ENCODE peak calls at places on chromosome 2, in seven cellular contexts. One of them, this sample, is unnamed.

GRCh38 chr2:182915369-182916326 is 49.2 kb upstream of the FRZB start:
- DNase-seq in neural crest cell: no peak
- DNase-seq in A673: peak
- DNase-seq in stimulated activated CD4-positive, alpha-beta T cell treated with anti-CD3 and anti-CD28 coated beads, TNF-alpha, amount 100 ng/mL, for 24 hours: no peak
- DNase-seq in COLO829: peak
- DNase-seq in RWPE1: peak
- DNase-seq in MM.1S: no peak
- DNase-seq in this sample: peak

GRCh38 chr2:2568411-2568810 is 237.3 kb upstream of the MYT1L start:
- DNase-seq in neural crest cell: no peak
- DNase-seq in A673: no peak
- DNase-seq in stimulated activated CD4-positive, alpha-beta T cell treated with anti-CD3 and anti-CD28 coated beads, TNF-alpha, amount 100 ng/mL, for 24 hours: no peak
- DNase-seq in COLO829: no peak
- DNase-seq in RWPE1: no peak
- DNase-seq in MM.1S: no peak
- DNase-seq in this sample: no peak

GRCh38 chr2:168231609-168232241 is 15.7 kb downstream of the STK39 start:
- DNase-seq in neural crest cell: no peak
- DNase-seq in A673: no peak
- DNase-seq in stimulated activated CD4-positive, alpha-beta T cell treated with anti-CD3 and anti-CD28 coated beads, TNF-alpha, amount 100 ng/mL, for 24 hours: no peak
- DNase-seq in COLO829: no peak
- DNase-seq in RWPE1: no peak
- DNase-seq in MM.1S: no peak
- DNase-seq in this sample: no peak

GRCh38 chr2:216131175-216131926 is 22.2 kb downstream of the XRCC5 start:
- DNase-seq in neural crest cell: no peak
- DNase-seq in A673: no peak
- DNase-seq in stimulated activated CD4-positive, alpha-beta T cell treated with anti-CD3 and anti-CD28 coated beads, TNF-alpha, amount 100 ng/mL, for 24 hours: no peak
- DNase-seq in COLO829: no peak
- DNase-seq in RWPE1: no peak
- DNase-seq in MM.1S: no peak
- DNase-seq in this sample: no peak

GRCh38 chr2:40101076-40101688 is 322.1 kb upstream of the THUMPD2 start:
- DNase-seq in neural crest cell: no peak
- DNase-seq in A673: no peak
- DNase-seq in stimulated activated CD4-positive, alpha-beta T cell treated with anti-CD3 and anti-CD28 coated beads, TNF-alpha, amount 100 ng/mL, for 24 hours: no peak
- DNase-seq in COLO829: no peak
- DNase-seq in RWPE1: no peak
- DNase-seq in MM.1S: peak
- DNase-seq in this sample: no peak

GRCh38 chr2:98839292-98839691 is 96.7 kb downstream of the CRACDL start:
- DNase-seq in neural crest cell: no peak
- DNase-seq in A673: no peak
- DNase-seq in stimulated activated CD4-positive, alpha-beta T cell treated with anti-CD3 and anti-CD28 coated beads, TNF-alpha, amount 100 ng/mL, for 24 hours: no peak
- DNase-seq in COLO829: no peak
- DNase-seq in RWPE1: no peak
- DNase-seq in MM.1S: no peak
- DNase-seq in this sample: no peak

GRCh38 chr2:193461431-193461946 is 1266.8 kb upstream of the TMEFF2 start:
- DNase-seq in neural crest cell: no peak
- DNase-seq in A673: no peak
- DNase-seq in stimulated activated CD4-positive, alpha-beta T cell treated with anti-CD3 and anti-CD28 coated beads, TNF-alpha, amount 100 ng/mL, for 24 hours: no peak
- DNase-seq in COLO829: no peak
- DNase-seq in RWPE1: peak
- DNase-seq in MM.1S: no peak
- DNase-seq in this sample: no peak

GRCh38 chr2:42196403-42197267 is 27.5 kb downstream of the EML4 start:
- DNase-seq in neural crest cell: no peak
- DNase-seq in A673: peak
- DNase-seq in stimulated activated CD4-positive, alpha-beta T cell treated with anti-CD3 and anti-CD28 coated beads, TNF-alpha, amount 100 ng/mL, for 24 hours: no peak
- DNase-seq in COLO829: peak
- DNase-seq in RWPE1: no peak
- DNase-seq in MM.1S: peak
- DNase-seq in this sample: no peak

GRCh38 chr2:134911386-134911785 is 7.2 kb upstream of the CCNT2 start:
- DNase-seq in neural crest cell: no peak
- DNase-seq in A673: no peak
- DNase-seq in stimulated activated CD4-positive, alpha-beta T cell treated with anti-CD3 and anti-CD28 coated beads, TNF-alpha, amount 100 ng/mL, for 24 hours: no peak
- DNase-seq in COLO829: no peak
- DNase-seq in RWPE1: no peak
- DNase-seq in MM.1S: no peak
- DNase-seq in this sample: no peak

GRCh38 chr2:183035298-183035953 is 2.8 kb downstream of the NCKAP1 start:
- DNase-seq in neural crest cell: no peak
- DNase-seq in A673: peak
- DNase-seq in stimulated activated CD4-positive, alpha-beta T cell treated with anti-CD3 and anti-CD28 coated beads, TNF-alpha, amount 100 ng/mL, for 24 hours: no peak
- DNase-seq in COLO829: no peak
- DNase-seq in RWPE1: no peak
- DNase-seq in MM.1S: no peak
- DNase-seq in this sample: peak

GRCh38 chr2:241722896-241723454 is 11.5 kb upstream of the D2HGDH start:
- DNase-seq in neural crest cell: no peak
- DNase-seq in A673: no peak
- DNase-seq in stimulated activated CD4-positive, alpha-beta T cell treated with anti-CD3 and anti-CD28 coated beads, TNF-alpha, amount 100 ng/mL, for 24 hours: no peak
- DNase-seq in COLO829: no peak
- DNase-seq in RWPE1: no peak
- DNase-seq in MM.1S: no peak
- DNase-seq in this sample: no peak

GRCh38 chr2:213285404-213285803 is 1.1 kb downstream of the SPAG16 start:
- DNase-seq in neural crest cell: no peak
- DNase-seq in A673: no peak
- DNase-seq in stimulated activated CD4-positive, alpha-beta T cell treated with anti-CD3 and anti-CD28 coated beads, TNF-alpha, amount 100 ng/mL, for 24 hours: no peak
- DNase-seq in COLO829: no peak
- DNase-seq in RWPE1: peak
- DNase-seq in MM.1S: no peak
- DNase-seq in this sample: no peak

GRCh38 chr2:174158003-174158402 is 90.3 kb downstream of the OLA1 start:
- DNase-seq in neural crest cell: peak
- DNase-seq in A673: peak
- DNase-seq in stimulated activated CD4-positive, alpha-beta T cell treated with anti-CD3 and anti-CD28 coated beads, TNF-alpha, amount 100 ng/mL, for 24 hours: peak
- DNase-seq in COLO829: peak
- DNase-seq in RWPE1: peak
- DNase-seq in MM.1S: peak
- DNase-seq in this sample: no peak

GRCh38 chr2:201008000-201008829 is 44.8 kb upstream of the ORC2 start:
- DNase-seq in neural crest cell: no peak
- DNase-seq in A673: no peak
- DNase-seq in stimulated activated CD4-positive, alpha-beta T cell treated with anti-CD3 and anti-CD28 coated beads, TNF-alpha, amount 100 ng/mL, for 24 hours: no peak
- DNase-seq in COLO829: no peak
- DNase-seq in RWPE1: no peak
- DNase-seq in MM.1S: no peak
- DNase-seq in this sample: no peak

GRCh38 chr2:230457073-230457768 is 41.2 kb downstream of the SP100 start:
- DNase-seq in neural crest cell: no peak
- DNase-seq in A673: no peak
- DNase-seq in stimulated activated CD4-positive, alpha-beta T cell treated with anti-CD3 and anti-CD28 coated beads, TNF-alpha, amount 100 ng/mL, for 24 hours: no peak
- DNase-seq in COLO829: no peak
- DNase-seq in RWPE1: no peak
- DNase-seq in MM.1S: no peak
- DNase-seq in this sample: no peak

GRCh38 chr2:20438334-20439192 is 8.3 kb upstream of the RHOB start:
- DNase-seq in neural crest cell: no peak
- DNase-seq in A673: no peak
- DNase-seq in stimulated activated CD4-positive, alpha-beta T cell treated with anti-CD3 and anti-CD28 coated beads, TNF-alpha, amount 100 ng/mL, for 24 hours: no peak
- DNase-seq in COLO829: no peak
- DNase-seq in RWPE1: peak
- DNase-seq in MM.1S: no peak
- DNase-seq in this sample: no peak

GRCh38 chr2:183000846-183001245 is 37.4 kb downstream of the NCKAP1 start:
- DNase-seq in neural crest cell: no peak
- DNase-seq in A673: no peak
- DNase-seq in stimulated activated CD4-positive, alpha-beta T cell treated with anti-CD3 and anti-CD28 coated beads, TNF-alpha, amount 100 ng/mL, for 24 hours: no peak
- DNase-seq in COLO829: no peak
- DNase-seq in RWPE1: no peak
- DNase-seq in MM.1S: no peak
- DNase-seq in this sample: no peak

GRCh38 chr2:99856119-99856518 is 286.3 kb downstream of the AFF3 start:
- DNase-seq in neural crest cell: no peak
- DNase-seq in A673: no peak
- DNase-seq in stimulated activated CD4-positive, alpha-beta T cell treated with anti-CD3 and anti-CD28 coated beads, TNF-alpha, amount 100 ng/mL, for 24 hours: no peak
- DNase-seq in COLO829: no peak
- DNase-seq in RWPE1: no peak
- DNase-seq in MM.1S: no peak
- DNase-seq in this sample: no peak

GRCh38 chr2:213086566-213086965 is 64.8 kb downstream of the IKZF2 start:
- DNase-seq in neural crest cell: no peak
- DNase-seq in A673: peak
- DNase-seq in stimulated activated CD4-positive, alpha-beta T cell treated with anti-CD3 and anti-CD28 coated beads, TNF-alpha, amount 100 ng/mL, for 24 hours: no peak
- DNase-seq in COLO829: peak
- DNase-seq in RWPE1: no peak
- DNase-seq in MM.1S: no peak
- DNase-seq in this sample: no peak

GRCh38 chr2:197349699-197350098 is 39.1 kb upstream of the ANKRD44 start:
- DNase-seq in neural crest cell: no peak
- DNase-seq in A673: no peak
- DNase-seq in stimulated activated CD4-positive, alpha-beta T cell treated with anti-CD3 and anti-CD28 coated beads, TNF-alpha, amount 100 ng/mL, for 24 hours: no peak
- DNase-seq in COLO829: peak
- DNase-seq in RWPE1: no peak
- DNase-seq in MM.1S: no peak
- DNase-seq in this sample: no peak

GRCh38 chr2:70069049-70069448 is 18.2 kb upstream of the PCBP1 start:
- DNase-seq in neural crest cell: no peak
- DNase-seq in A673: no peak
- DNase-seq in stimulated activated CD4-positive, alpha-beta T cell treated with anti-CD3 and anti-CD28 coated beads, TNF-alpha, amount 100 ng/mL, for 24 hours: peak
- DNase-seq in COLO829: no peak
- DNase-seq in RWPE1: no peak
- DNase-seq in MM.1S: peak
- DNase-seq in this sample: no peak

This sample was measured in keratinocyte.